ENCODE peak calls at places on chromosomes 6 and 20, in eight cellular contexts. I is Daoy; Y is cerebellar cortex; K is H9; A is stimulated activated CD4-positive, alpha-beta T cell treated with anti-CD3 and anti-CD28 coated beads, Interleukin-4, amount 100 ng/mL, for 1 hour; U is activated naive CD8-positive, alpha-beta T cell treated with anti-CD3 and anti-CD28 coated beads for 36 hours; R is heart left ventricle; H is aorta. F is an unnamed sample.

GRCh38 chr6:119395192-119395591 is 45.6 kb upstream of the MAN1A1 start:
- DNase-seq in I (no peak), Y (no peak), A (no peak), U (no peak), K (no peak), H (no peak), R (no peak), F (no peak)

GRCh38 chr20:41031243-41031619 is 2.6 kb downstream of the TOP1 start:
- DNase-seq in R (no peak), Y (no peak), K (no peak), I (no peak), A (no peak), H (no peak), U (no peak), F (no peak)

GRCh38 chr20:37228656-37229055 is 33.0 kb downstream of the GHRH start:
- DNase-seq in Y (no peak), H (no peak), U (no peak), K (no peak), I (no peak), R (peak), A (no peak), F (no peak)

GRCh38 chr6:166643907-166644590 is 17.0 kb upstream of the RPS6KA2 start:
- DNase-seq in H (no peak), U (no peak), I (no peak), R (no peak), A (no peak), K (no peak), Y (no peak), F (no peak)

GRCh38 chr20:10647471-10647870 is 26.3 kb downstream of the JAG1 start:
- DNase-seq in U (no peak), K (no peak), Y (peak), H (no peak), I (no peak), A (no peak), R (no peak), F (no peak)

GRCh38 chr20:31476648-31477220 is 1.6 kb downstream of the REM1 start:
- DNase-seq in Y (no peak), A (no peak), I (no peak), R (no peak), H (no peak), K (no peak), U (no peak), F (no peak)

GRCh38 chr6:108836061-108836460 is 12.2 kb upstream of the ARMC2 start:
- DNase-seq in I (no peak), K (no peak), U (no peak), H (no peak), Y (no peak), R (no peak), A (no peak), F (no peak)

GRCh38 chr6:4383910-4384637 is 248.7 kb upstream of the ECI2 start:
- DNase-seq in U (no peak), I (no peak), H (no peak), R (no peak), A (no peak), Y (no peak), K (peak), F (no peak)

GRCh38 chr6:75349262-75349984 is 64.8 kb upstream of the TMEM30A start:
- DNase-seq in I (peak), R (peak), K (peak), A (no peak), Y (no peak), U (peak), H (peak), F (no peak)

GRCh38 chr6:71012871-71013456 is 56.1 kb upstream of the B3GAT2 start:
- DNase-seq in Y (peak), A (no peak), R (peak), I (peak), K (no peak), H (no peak), U (no peak), F (no peak)

GRCh38 chr6:15475261-15475660 is 187.6 kb downstream of the DTNBP1 start:
- DNase-seq in A (no peak), Y (no peak), H (no peak), U (no peak), K (no peak), R (no peak), I (no peak), F (no peak)

GRCh38 chr20:44848254-44849015 is 37.1 kb upstream of the YWHAB start:
- DNase-seq in H (no peak), U (no peak), I (no peak), K (no peak), A (no peak), Y (no peak), R (no peak), F (no peak)

GRCh38 chr20:38726849-38727601 is 2.7 kb downstream of the SLC32A1 start:
- DNase-seq in K (peak), Y (peak), I (peak), A (peak), H (no peak), U (peak), R (no peak), F (peak)

GRCh38 chr20:59232618-59233017 is 67.8 kb upstream of the EDN3 start:
- DNase-seq in Y (no peak), R (no peak), A (no peak), U (no peak), H (no peak), I (peak), K (no peak), F (no peak)

GRCh38 chr20:17613328-17614175 is 43.7 kb downstream of the DSTN start:
- DNase-seq in U (no peak), Y (no peak), H (peak), I (no peak), A (no peak), K (peak), R (no peak), F (peak)

GRCh38 chr20:32123088-32123487 is 13.6 kb downstream of the TM9SF4 start:
- DNase-seq in H (no peak), Y (no peak), K (no peak), R (no peak), A (no peak), U (no peak), I (no peak), F (no peak)